ENCODE peak calls at places on chromosomes 7 and 10, in seven cellular contexts. S, E, G, K, T, O and Y are unnamed samples.

GRCh38 chr10:115209133-115209532 is 116.0 kb downstream of the ATRNL1 start:
- DNase-seq in S (no peak), E (no peak), G (no peak), K (no peak), T (no peak), O (no peak), Y (no peak)

GRCh38 chr7:35781200-35781701 is 19.6 kb upstream of the SEPTIN7 start:
- DNase-seq in S (no peak), E (peak; percentile 91), G (no peak), K (no peak), T (no peak), O (no peak), Y (no peak)

GRCh38 chr7:30433082-30433481 is 45.5 kb downstream of the NOD1 start:
- DNase-seq in S (no peak), E (peak; percentile 90), G (peak; percentile 27), K (peak; percentile 69), T (no peak), O (no peak), Y (no peak)

GRCh38 chr7:22486597-22486996 is 13.4 kb downstream of the STEAP1B start:
- DNase-seq in S (no peak), E (no peak), G (no peak), K (no peak), T (no peak), O (no peak), Y (no peak)

GRCh38 chr7:55507743-55508142 is 64.6 kb downstream of the VOPP1 start:
- DNase-seq in S (no peak), E (no peak), G (no peak), K (no peak), T (no peak), O (no peak), Y (no peak)

GRCh38 chr7:27073066-27073465 is 22.7 kb downstream of the HOXA1 start:
- DNase-seq in S (no peak), E (no peak), G (no peak), K (no peak), T (peak; percentile 35), O (no peak), Y (no peak)

GRCh38 chr10:34200355-34200901 is 614.7 kb downstream of the PARD3 start:
- DNase-seq in S (no peak), E (peak; percentile 65), G (no peak), K (no peak), T (no peak), O (no peak), Y (peak; percentile 41)

GRCh38 chr10:27369832-27370231 is 129.2 kb upstream of the ACBD5 start:
- DNase-seq in S (no peak), E (peak; percentile 12), G (no peak), K (no peak), T (no peak), O (no peak), Y (no peak)

GRCh38 chr7:11570205-11570604 is 261.8 kb downstream of the THSD7A start:
- DNase-seq in S (no peak), E (no peak), G (no peak), K (no peak), T (no peak), O (no peak), Y (no peak)

GRCh38 chr7:10156972-10157371 is 816.7 kb upstream of the PHF14 start:
- DNase-seq in S (no peak), E (peak; percentile 20), G (no peak), K (no peak), T (no peak), O (no peak), Y (no peak)

GRCh38 chr7:11212080-11212711 is 238.5 kb downstream of the PHF14 start:
- DNase-seq in S (no peak), E (peak; percentile 82), G (peak; percentile 41), K (peak; percentile 9), T (peak; percentile 73), O (no peak), Y (peak; percentile 72)

GRCh38 chr7:53983505-53983904 is 558.7 kb upstream of the VSTM2A start:
- DNase-seq in S (no peak), E (no peak), G (no peak), K (no peak), T (no peak), O (no peak), Y (no peak)

GRCh38 chr10:6522230-6522629 is 57.8 kb downstream of the PRKCQ start:
- DNase-seq in S (no peak), E (no peak), G (no peak), K (no peak), T (peak; percentile 11), O (no peak), Y (no peak)

GRCh38 chr7:116569737-116570136 is 44.9 kb downstream of the CAV1 start:
- DNase-seq in S (no peak), E (peak; percentile 68), G (peak; percentile 67), K (peak; percentile 90), T (peak; percentile 72), O (no peak), Y (no peak)